ENCODE peak calls at places on chromosomes 12 and 14, in ten cellular contexts. One of them, this sample, is unnamed.

GRCh38 chr14:37587438-37587837 is 7.6 kb downstream of the FOXA1 start:
- DNase-seq in breast epithelium: no peak
- DNase-seq in astrocyte of the spinal cord: no peak
- DNase-seq in lower leg skin: no peak
- DNase-seq in GM23338: no peak
- DNase-seq in brain microvascular endothelial cell: no peak
- DNase-seq in foreskin fibroblast: no peak
- DNase-seq in GM12865: no peak
- DNase-seq in left ventricle myocardium inferior: no peak
- DNase-seq in endothelial cell of umbilical vein: peak
- DNase-seq in this sample: no peak

GRCh38 chr14:90814806-90815566 is 1.2 kb downstream of the TTC7B start:
- DNase-seq in breast epithelium: no peak
- DNase-seq in astrocyte of the spinal cord: no peak
- DNase-seq in lower leg skin: no peak
- DNase-seq in GM23338: no peak
- DNase-seq in brain microvascular endothelial cell: no peak
- DNase-seq in foreskin fibroblast: peak
- DNase-seq in GM12865: no peak
- DNase-seq in left ventricle myocardium inferior: no peak
- DNase-seq in endothelial cell of umbilical vein: no peak
- DNase-seq in this sample: no peak

GRCh38 chr12:1922075-1922709 is 3.7 kb upstream of the CACNA2D4 start:
- DNase-seq in breast epithelium: no peak
- DNase-seq in astrocyte of the spinal cord: no peak
- DNase-seq in lower leg skin: no peak
- DNase-seq in GM23338: peak
- DNase-seq in brain microvascular endothelial cell: no peak
- DNase-seq in foreskin fibroblast: no peak
- DNase-seq in GM12865: no peak
- DNase-seq in left ventricle myocardium inferior: no peak
- DNase-seq in endothelial cell of umbilical vein: no peak
- DNase-seq in this sample: no peak

GRCh38 chr12:107126688-107127481 is 33.5 kb upstream of the CRY1 start:
- DNase-seq in breast epithelium: no peak
- DNase-seq in astrocyte of the spinal cord: peak
- DNase-seq in lower leg skin: no peak
- DNase-seq in GM23338: peak
- DNase-seq in brain microvascular endothelial cell: peak
- DNase-seq in foreskin fibroblast: peak
- DNase-seq in GM12865: no peak
- DNase-seq in left ventricle myocardium inferior: no peak
- DNase-seq in endothelial cell of umbilical vein: peak
- DNase-seq in this sample: no peak

GRCh38 chr12:69476276-69477017 is 6.3 kb downstream of the FRS2 start:
- DNase-seq in breast epithelium: no peak
- DNase-seq in astrocyte of the spinal cord: no peak
- DNase-seq in lower leg skin: no peak
- DNase-seq in GM23338: no peak
- DNase-seq in brain microvascular endothelial cell: no peak
- DNase-seq in foreskin fibroblast: no peak
- DNase-seq in GM12865: no peak
- DNase-seq in left ventricle myocardium inferior: no peak
- DNase-seq in endothelial cell of umbilical vein: no peak
- DNase-seq in this sample: no peak

GRCh38 chr12:30067156-30067555 is 283.4 kb upstream of the TMTC1 start:
- DNase-seq in breast epithelium: no peak
- DNase-seq in astrocyte of the spinal cord: no peak
- DNase-seq in lower leg skin: no peak
- DNase-seq in GM23338: no peak
- DNase-seq in brain microvascular endothelial cell: peak
- DNase-seq in foreskin fibroblast: peak
- DNase-seq in GM12865: no peak
- DNase-seq in left ventricle myocardium inferior: no peak
- DNase-seq in endothelial cell of umbilical vein: no peak
- DNase-seq in this sample: no peak

GRCh38 chr14:88985654-88986053 is 161.2 kb downstream of the TTC8 start:
- DNase-seq in breast epithelium: no peak
- DNase-seq in astrocyte of the spinal cord: no peak
- DNase-seq in lower leg skin: no peak
- DNase-seq in GM23338: no peak
- DNase-seq in brain microvascular endothelial cell: no peak
- DNase-seq in foreskin fibroblast: peak
- DNase-seq in GM12865: no peak
- DNase-seq in left ventricle myocardium inferior: no peak
- DNase-seq in endothelial cell of umbilical vein: no peak
- DNase-seq in this sample: no peak

GRCh38 chr12:91565816-91566215 is 383.2 kb upstream of the DCN start:
- DNase-seq in breast epithelium: no peak
- DNase-seq in astrocyte of the spinal cord: no peak
- DNase-seq in lower leg skin: no peak
- DNase-seq in GM23338: no peak
- DNase-seq in brain microvascular endothelial cell: no peak
- DNase-seq in foreskin fibroblast: no peak
- DNase-seq in GM12865: no peak
- DNase-seq in left ventricle myocardium inferior: no peak
- DNase-seq in endothelial cell of umbilical vein: no peak
- DNase-seq in this sample: no peak

GRCh38 chr12:61385771-61386170 is 874.4 kb upstream of the USP15 start:
- DNase-seq in breast epithelium: no peak
- DNase-seq in astrocyte of the spinal cord: peak
- DNase-seq in lower leg skin: no peak
- DNase-seq in GM23338: no peak
- DNase-seq in brain microvascular endothelial cell: peak
- DNase-seq in foreskin fibroblast: peak
- DNase-seq in GM12865: no peak
- DNase-seq in left ventricle myocardium inferior: no peak
- DNase-seq in endothelial cell of umbilical vein: no peak
- DNase-seq in this sample: no peak

GRCh38 chr12:96237465-96238077 is 43.4 kb downstream of the ELK3 start:
- DNase-seq in breast epithelium: no peak
- DNase-seq in astrocyte of the spinal cord: peak
- DNase-seq in lower leg skin: peak
- DNase-seq in GM23338: no peak
- DNase-seq in brain microvascular endothelial cell: peak
- DNase-seq in foreskin fibroblast: peak
- DNase-seq in GM12865: no peak
- DNase-seq in left ventricle myocardium inferior: peak
- DNase-seq in endothelial cell of umbilical vein: peak
- DNase-seq in this sample: no peak

GRCh38 chr14:66650491-66650911 is 142.6 kb downstream of the GPHN start:
- DNase-seq in breast epithelium: no peak
- DNase-seq in astrocyte of the spinal cord: no peak
- DNase-seq in lower leg skin: no peak
- DNase-seq in GM23338: no peak
- DNase-seq in brain microvascular endothelial cell: no peak
- DNase-seq in foreskin fibroblast: no peak
- DNase-seq in GM12865: peak
- DNase-seq in left ventricle myocardium inferior: no peak
- DNase-seq in endothelial cell of umbilical vein: peak
- DNase-seq in this sample: peak

GRCh38 chr12:2215709-2216560 is 163.1 kb downstream of the CACNA1C start:
- DNase-seq in breast epithelium: no peak
- DNase-seq in astrocyte of the spinal cord: peak
- DNase-seq in lower leg skin: no peak
- DNase-seq in GM23338: no peak
- DNase-seq in brain microvascular endothelial cell: no peak
- DNase-seq in foreskin fibroblast: no peak
- DNase-seq in GM12865: no peak
- DNase-seq in left ventricle myocardium inferior: no peak
- DNase-seq in endothelial cell of umbilical vein: no peak
- DNase-seq in this sample: no peak

GRCh38 chr12:65277994-65278575 is 398 bp upstream of the MSRB3 start:
- DNase-seq in breast epithelium: no peak
- DNase-seq in astrocyte of the spinal cord: peak
- DNase-seq in lower leg skin: no peak
- DNase-seq in GM23338: peak
- DNase-seq in brain microvascular endothelial cell: no peak
- DNase-seq in foreskin fibroblast: no peak
- DNase-seq in GM12865: no peak
- DNase-seq in left ventricle myocardium inferior: no peak
- DNase-seq in endothelial cell of umbilical vein: no peak
- DNase-seq in this sample: no peak

GRCh38 chr12:65280306-65280705 is 1.8 kb downstream of the MSRB3 start:
- DNase-seq in breast epithelium: no peak
- DNase-seq in astrocyte of the spinal cord: peak
- DNase-seq in lower leg skin: no peak
- DNase-seq in GM23338: no peak
- DNase-seq in brain microvascular endothelial cell: peak
- DNase-seq in foreskin fibroblast: no peak
- DNase-seq in GM12865: no peak
- DNase-seq in left ventricle myocardium inferior: no peak
- DNase-seq in endothelial cell of umbilical vein: peak
- DNase-seq in this sample: no peak

GRCh38 chr12:65279387-65280112 is 1.1 kb downstream of the MSRB3 start:
- DNase-seq in breast epithelium: no peak
- DNase-seq in astrocyte of the spinal cord: peak
- DNase-seq in lower leg skin: no peak
- DNase-seq in GM23338: no peak
- DNase-seq in brain microvascular endothelial cell: no peak
- DNase-seq in foreskin fibroblast: no peak
- DNase-seq in GM12865: no peak
- DNase-seq in left ventricle myocardium inferior: no peak
- DNase-seq in endothelial cell of umbilical vein: peak
- DNase-seq in this sample: no peak

GRCh38 chr12:65278576-65279386 is at the start of gene MSRB3:
- DNase-seq in breast epithelium: peak
- DNase-seq in astrocyte of the spinal cord: peak
- DNase-seq in lower leg skin: peak
- DNase-seq in GM23338: peak
- DNase-seq in brain microvascular endothelial cell: peak
- DNase-seq in foreskin fibroblast: peak
- DNase-seq in GM12865: peak
- DNase-seq in left ventricle myocardium inferior: peak
- DNase-seq in endothelial cell of umbilical vein: peak
- DNase-seq in this sample: no peak

DNA sequence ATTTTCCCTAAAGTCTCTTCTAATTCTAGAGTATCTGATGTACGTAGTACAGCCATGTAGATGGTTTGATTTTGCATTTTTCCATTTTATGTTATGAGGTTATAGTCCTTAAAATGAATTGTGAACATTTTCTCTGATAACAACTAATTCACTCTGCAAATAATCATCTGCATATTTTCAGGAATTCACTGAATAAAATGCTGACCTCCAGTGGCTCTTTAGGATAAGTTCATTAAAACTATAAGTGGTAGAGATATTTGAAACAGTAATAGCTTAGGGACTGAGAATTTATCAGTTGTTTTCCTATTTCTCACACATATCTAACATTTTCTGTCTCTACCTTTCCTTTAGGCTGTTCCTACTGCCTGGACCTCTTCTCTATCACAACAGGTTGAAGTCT is 4.4 kb downstream of the MSRB3 start:
- DNase-seq in breast epithelium: no peak
- DNase-seq in astrocyte of the spinal cord: no peak
- DNase-seq in lower leg skin: no peak
- DNase-seq in GM23338: no peak
- DNase-seq in brain microvascular endothelial cell: no peak
- DNase-seq in foreskin fibroblast: peak
- DNase-seq in GM12865: no peak
- DNase-seq in left ventricle myocardium inferior: no peak
- DNase-seq in endothelial cell of umbilical vein: no peak
- DNase-seq in this sample: no peak
- TF ChIP-seq CTCF in breast epithelium: no peak
- TF ChIP-seq CTCF in astrocyte of the spinal cord: no peak
- TF ChIP-seq CTCF in lower leg skin: no peak
- TF ChIP-seq CTCF in GM23338: no peak
- TF ChIP-seq CTCF in brain microvascular endothelial cell: no peak
- TF ChIP-seq CTCF in foreskin fibroblast: peak
- TF ChIP-seq CTCF in GM12865: no peak
- TF ChIP-seq CTCF in left ventricle myocardium inferior: no peak
- TF ChIP-seq CTCF in endothelial cell of umbilical vein: no peak
- TF ChIP-seq CTCF in this sample: no peak

GRCh38 chr14:105411017-105411941 is 8.3 kb upstream of the MTA1 start:
- DNase-seq in breast epithelium: no peak
- DNase-seq in astrocyte of the spinal cord: peak
- DNase-seq in lower leg skin: peak
- DNase-seq in GM23338: peak
- DNase-seq in brain microvascular endothelial cell: no peak
- DNase-seq in foreskin fibroblast: peak
- DNase-seq in GM12865: no peak
- DNase-seq in left ventricle myocardium inferior: peak
- DNase-seq in endothelial cell of umbilical vein: peak
- DNase-seq in this sample: no peak
- H3K4me3 ChIP-seq in breast epithelium: peak
- H3K4me3 ChIP-seq in astrocyte of the spinal cord: peak
- H3K4me3 ChIP-seq in lower leg skin: no peak
- H3K4me3 ChIP-seq in GM23338: peak
- H3K4me3 ChIP-seq in brain microvascular endothelial cell: peak
- H3K4me3 ChIP-seq in foreskin fibroblast: peak
- H3K4me3 ChIP-seq in GM12865: no peak
- H3K4me3 ChIP-seq in left ventricle myocardium inferior: peak
- H3K4me3 ChIP-seq in endothelial cell of umbilical vein: no peak
- H3K4me3 ChIP-seq in this sample: no peak

DNA sequence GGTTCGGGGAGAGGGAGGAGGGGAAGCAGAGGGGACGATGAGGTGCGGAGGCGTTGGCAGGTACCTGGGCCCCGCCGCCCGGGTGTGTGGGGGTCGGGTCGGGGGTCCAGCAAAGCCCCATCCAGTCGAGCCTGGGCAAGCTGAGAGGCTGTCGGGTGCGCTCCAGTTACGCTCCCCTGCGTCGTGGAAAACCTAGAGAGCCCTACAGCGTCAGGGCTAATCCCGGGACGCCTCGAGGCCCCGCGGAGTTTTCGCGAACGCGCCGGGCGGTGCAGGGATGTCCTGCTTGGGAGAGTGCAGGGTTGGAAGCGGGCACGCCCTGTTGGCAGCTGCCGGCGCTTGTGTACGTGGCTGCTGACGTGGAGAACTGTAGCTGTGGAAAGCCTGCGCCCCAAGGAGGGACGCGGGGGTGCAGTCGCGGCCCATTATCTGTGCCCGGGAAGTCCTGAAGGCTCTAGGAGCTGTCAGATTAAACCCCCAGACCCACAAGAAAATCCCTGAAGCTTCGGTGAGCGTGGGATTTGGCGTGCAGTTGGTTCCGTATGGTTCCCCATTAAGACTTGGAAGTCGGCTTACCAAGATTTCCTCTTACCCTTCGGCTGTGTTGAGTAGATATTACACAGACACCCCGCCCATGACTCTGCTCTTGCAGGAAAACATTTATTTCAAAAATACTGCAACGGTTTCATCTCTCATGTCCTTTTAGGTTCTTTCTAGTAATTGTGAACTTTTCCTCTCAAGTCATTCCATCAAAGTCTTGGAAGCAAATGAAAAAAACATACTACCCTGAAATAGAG is 11.3 kb upstream of the SLC38A2 start:
- DNase-seq in breast epithelium: peak
- DNase-seq in astrocyte of the spinal cord: peak
- DNase-seq in lower leg skin: peak
- DNase-seq in GM23338: peak
- DNase-seq in brain microvascular endothelial cell: peak
- DNase-seq in foreskin fibroblast: peak
- DNase-seq in GM12865: peak
- DNase-seq in left ventricle myocardium inferior: peak
- DNase-seq in endothelial cell of umbilical vein: peak
- DNase-seq in this sample: no peak
- TF ChIP-seq CTCF in breast epithelium: no peak
- TF ChIP-seq CTCF in astrocyte of the spinal cord: peak
- TF ChIP-seq CTCF in lower leg skin: no peak
- TF ChIP-seq CTCF in GM23338: no peak
- TF ChIP-seq CTCF in brain microvascular endothelial cell: peak
- TF ChIP-seq CTCF in foreskin fibroblast: no peak
- TF ChIP-seq CTCF in GM12865: no peak
- TF ChIP-seq CTCF in left ventricle myocardium inferior: peak
- TF ChIP-seq CTCF in endothelial cell of umbilical vein: no peak
- TF ChIP-seq CTCF in this sample: no peak

GRCh38 chr12:47218191-47218654 is 138.5 kb upstream of the AMIGO2 start:
- DNase-seq in breast epithelium: no peak
- DNase-seq in astrocyte of the spinal cord: no peak
- DNase-seq in lower leg skin: no peak
- DNase-seq in GM23338: no peak
- DNase-seq in brain microvascular endothelial cell: no peak
- DNase-seq in foreskin fibroblast: no peak
- DNase-seq in GM12865: peak
- DNase-seq in left ventricle myocardium inferior: no peak
- DNase-seq in endothelial cell of umbilical vein: no peak
- DNase-seq in this sample: no peak
- H3K4me3 ChIP-seq in breast epithelium: no peak
- H3K4me3 ChIP-seq in astrocyte of the spinal cord: no peak
- H3K4me3 ChIP-seq in lower leg skin: no peak
- H3K4me3 ChIP-seq in GM23338: no peak
- H3K4me3 ChIP-seq in brain microvascular endothelial cell: no peak
- H3K4me3 ChIP-seq in foreskin fibroblast: no peak
- H3K4me3 ChIP-seq in GM12865: no peak
- H3K4me3 ChIP-seq in left ventricle myocardium inferior: no peak
- H3K4me3 ChIP-seq in endothelial cell of umbilical vein: no peak
- H3K4me3 ChIP-seq in this sample: peak